ENCODE peak calls at places on chromosomes 16 and 17, in six cellular contexts. One of them, this sample, is unnamed.

GRCh38 chr17:49715221-49715620 is 7.5 kb upstream of the SLC35B1 start:
- DNase-seq in Peyer's patch: no peak
- DNase-seq in heart left ventricle: no peak
- DNase-seq in K562: no peak
- DNase-seq in neuronal stem cell: no peak
- DNase-seq in endodermal cell: no peak
- DNase-seq in this sample: no peak

GRCh38 chr17:1252203-1252608 is 18.0 kb upstream of the BHLHA9 start:
- DNase-seq in Peyer's patch: no peak
- DNase-seq in heart left ventricle: peak
- DNase-seq in K562: no peak
- DNase-seq in neuronal stem cell: no peak
- DNase-seq in endodermal cell: no peak
- DNase-seq in this sample: no peak

GRCh38 chr16:79050063-79050462 is 550.5 kb downstream of the MAF start:
- DNase-seq in Peyer's patch: no peak
- DNase-seq in heart left ventricle: no peak
- DNase-seq in K562: no peak
- DNase-seq in neuronal stem cell: no peak
- DNase-seq in endodermal cell: no peak
- DNase-seq in this sample: no peak

GRCh38 chr16:58009856-58010416 is 8.7 kb downstream of the USB1 start:
- DNase-seq in Peyer's patch: no peak
- DNase-seq in heart left ventricle: peak
- DNase-seq in K562: no peak
- DNase-seq in neuronal stem cell: no peak
- DNase-seq in endodermal cell: peak
- DNase-seq in this sample: no peak

GRCh38 chr16:58306327-58306726 is 11.5 kb upstream of the PRSS54 start:
- DNase-seq in Peyer's patch: peak
- DNase-seq in heart left ventricle: no peak
- DNase-seq in K562: no peak
- DNase-seq in neuronal stem cell: no peak
- DNase-seq in endodermal cell: peak
- DNase-seq in this sample: peak

GRCh38 chr17:4947411-4948165 is 742 bp downstream of the PFN1 start:
- DNase-seq in Peyer's patch: peak
- DNase-seq in heart left ventricle: peak
- DNase-seq in K562: peak
- DNase-seq in neuronal stem cell: peak
- DNase-seq in endodermal cell: peak
- DNase-seq in this sample: peak

GRCh38 chr16:82653550-82654511 is 27.1 kb downstream of the CDH13 start:
- DNase-seq in Peyer's patch: peak
- DNase-seq in heart left ventricle: no peak
- DNase-seq in K562: no peak
- DNase-seq in neuronal stem cell: no peak
- DNase-seq in endodermal cell: no peak
- DNase-seq in this sample: no peak

GRCh38 chr16:58615280-58615679 is 14.3 kb downstream of the CNOT1 start:
- DNase-seq in Peyer's patch: no peak
- DNase-seq in heart left ventricle: no peak
- DNase-seq in K562: no peak
- DNase-seq in neuronal stem cell: no peak
- DNase-seq in endodermal cell: no peak
- DNase-seq in this sample: no peak

GRCh38 chr17:79617740-79618382 is 7.0 kb upstream of the RBFOX3 start:
- DNase-seq in Peyer's patch: no peak
- DNase-seq in heart left ventricle: peak
- DNase-seq in K562: no peak
- DNase-seq in neuronal stem cell: no peak
- DNase-seq in endodermal cell: peak
- DNase-seq in this sample: no peak

GRCh38 chr17:3529817-3530741 is 27.5 kb downstream of the TRPV3 start:
- DNase-seq in Peyer's patch: no peak
- DNase-seq in heart left ventricle: peak
- DNase-seq in K562: no peak
- DNase-seq in neuronal stem cell: peak
- DNase-seq in endodermal cell: peak
- DNase-seq in this sample: no peak

GRCh38 chr17:50199651-50200446 is 1.6 kb downstream of the COL1A1 start:
- DNase-seq in Peyer's patch: peak
- DNase-seq in heart left ventricle: peak
- DNase-seq in K562: peak
- DNase-seq in neuronal stem cell: peak
- DNase-seq in endodermal cell: peak
- DNase-seq in this sample: peak

GRCh38 chr16:69190598-69190997 is 3.6 kb downstream of the SNTB2 start:
- DNase-seq in Peyer's patch: no peak
- DNase-seq in heart left ventricle: no peak
- DNase-seq in K562: no peak
- DNase-seq in neuronal stem cell: no peak
- DNase-seq in endodermal cell: no peak
- DNase-seq in this sample: no peak

GRCh38 chr16:4384497-4384896 is 12.8 kb downstream of the VASN start:
- DNase-seq in Peyer's patch: no peak
- DNase-seq in heart left ventricle: peak
- DNase-seq in K562: peak
- DNase-seq in neuronal stem cell: no peak
- DNase-seq in endodermal cell: no peak
- DNase-seq in this sample: no peak

GRCh38 chr17:1298616-1299015 is 19.2 kb downstream of the TRARG1 start:
- DNase-seq in Peyer's patch: no peak
- DNase-seq in heart left ventricle: no peak
- DNase-seq in K562: peak
- DNase-seq in neuronal stem cell: no peak
- DNase-seq in endodermal cell: peak
- DNase-seq in this sample: no peak

GRCh38 chr16:53502331-53503269 is at the start of gene AKTIP:
- DNase-seq in Peyer's patch: peak
- DNase-seq in heart left ventricle: no peak
- DNase-seq in K562: peak
- DNase-seq in neuronal stem cell: peak
- DNase-seq in endodermal cell: peak
- DNase-seq in this sample: peak

GRCh38 chr17:54172654-54173316 is 350.1 kb downstream of the KIF2B start:
- DNase-seq in Peyer's patch: no peak
- DNase-seq in heart left ventricle: no peak
- DNase-seq in K562: no peak
- DNase-seq in neuronal stem cell: no peak
- DNase-seq in endodermal cell: peak
- DNase-seq in this sample: no peak

GRCh38 chr16:30958164-30959083 is 870 bp downstream of the SETD1A start:
- DNase-seq in Peyer's patch: peak
- DNase-seq in heart left ventricle: peak
- DNase-seq in K562: peak
- DNase-seq in neuronal stem cell: peak
- DNase-seq in endodermal cell: peak
- DNase-seq in this sample: peak

GRCh38 chr17:17401271-17401781 is 75.5 kb upstream of the MED9 start:
- DNase-seq in Peyer's patch: no peak
- DNase-seq in heart left ventricle: no peak
- DNase-seq in K562: peak
- DNase-seq in neuronal stem cell: no peak
- DNase-seq in endodermal cell: peak
- DNase-seq in this sample: no peak

GRCh38 chr17:62827722-62828498 is 19.8 kb upstream of the MARCHF10 start:
- DNase-seq in Peyer's patch: no peak
- DNase-seq in heart left ventricle: no peak
- DNase-seq in K562: no peak
- DNase-seq in neuronal stem cell: no peak
- DNase-seq in endodermal cell: no peak
- DNase-seq in this sample: no peak

GRCh38 chr17:8020251-8020650 is 17.8 kb downstream of the GUCY2D start:
- DNase-seq in Peyer's patch: no peak
- DNase-seq in heart left ventricle: no peak
- DNase-seq in K562: no peak
- DNase-seq in neuronal stem cell: no peak
- DNase-seq in endodermal cell: no peak
- DNase-seq in this sample: no peak

GRCh38 chr16:57799619-57800212 is 2.6 kb downstream of the KIFC3 start:
- DNase-seq in Peyer's patch: no peak
- DNase-seq in heart left ventricle: no peak
- DNase-seq in K562: no peak
- DNase-seq in neuronal stem cell: no peak
- DNase-seq in endodermal cell: peak
- DNase-seq in this sample: no peak

GRCh38 chr17:27318228-27318627 is 24.3 kb downstream of the WSB1 start:
- DNase-seq in Peyer's patch: no peak
- DNase-seq in heart left ventricle: no peak
- DNase-seq in K562: no peak
- DNase-seq in neuronal stem cell: no peak
- DNase-seq in endodermal cell: no peak
- DNase-seq in this sample: no peak

GRCh38 chr16:19499481-19499880 is 22.4 kb downstream of the GDE1 start:
- DNase-seq in Peyer's patch: no peak
- DNase-seq in heart left ventricle: no peak
- DNase-seq in K562: no peak
- DNase-seq in neuronal stem cell: no peak
- DNase-seq in endodermal cell: peak
- DNase-seq in this sample: no peak

GRCh38 chr17:43546317-43547188 is at the start of gene ETV4:
- DNase-seq in Peyer's patch: peak
- DNase-seq in heart left ventricle: peak
- DNase-seq in K562: peak
- DNase-seq in neuronal stem cell: peak
- DNase-seq in endodermal cell: peak
- DNase-seq in this sample: peak

GRCh38 chr17:46020023-46020735 is 21.1 kb downstream of the STH start:
- DNase-seq in Peyer's patch: peak
- DNase-seq in heart left ventricle: no peak
- DNase-seq in K562: no peak
- DNase-seq in neuronal stem cell: no peak
- DNase-seq in endodermal cell: no peak
- DNase-seq in this sample: no peak

GRCh38 chr16:11326084-11326736 is 19.0 kb upstream of the RMI2 start:
- DNase-seq in Peyer's patch: no peak
- DNase-seq in heart left ventricle: no peak
- DNase-seq in K562: no peak
- DNase-seq in neuronal stem cell: no peak
- DNase-seq in endodermal cell: peak
- DNase-seq in this sample: no peak

GRCh38 chr16:11326737-11327276 is 18.5 kb upstream of the RMI2 start:
- DNase-seq in Peyer's patch: no peak
- DNase-seq in heart left ventricle: no peak
- DNase-seq in K562: no peak
- DNase-seq in neuronal stem cell: no peak
- DNase-seq in endodermal cell: no peak
- DNase-seq in this sample: no peak

GRCh38 chr16:11328172-11329079 is 16.8 kb upstream of the RMI2 start:
- DNase-seq in Peyer's patch: peak
- DNase-seq in heart left ventricle: peak
- DNase-seq in K562: no peak
- DNase-seq in neuronal stem cell: peak
- DNase-seq in endodermal cell: peak
- DNase-seq in this sample: peak

GRCh38 chr16:11329080-11329491 is 16.2 kb upstream of the RMI2 start:
- DNase-seq in Peyer's patch: peak
- DNase-seq in heart left ventricle: no peak
- DNase-seq in K562: no peak
- DNase-seq in neuronal stem cell: no peak
- DNase-seq in endodermal cell: peak
- DNase-seq in this sample: no peak

GRCh38 chr16:11327277-11328171 is 17.7 kb upstream of the RMI2 start:
- DNase-seq in Peyer's patch: peak
- DNase-seq in heart left ventricle: no peak
- DNase-seq in K562: no peak
- DNase-seq in neuronal stem cell: no peak
- DNase-seq in endodermal cell: peak
- DNase-seq in this sample: no peak
- H3K27ac ChIP-seq in Peyer's patch: peak
- H3K27ac ChIP-seq in heart left ventricle: no peak
- H3K27ac ChIP-seq in K562: no peak
- H3K27ac ChIP-seq in neuronal stem cell: no peak
- H3K27ac ChIP-seq in endodermal cell: no peak
- H3K27ac ChIP-seq in this sample: peak

DNA sequence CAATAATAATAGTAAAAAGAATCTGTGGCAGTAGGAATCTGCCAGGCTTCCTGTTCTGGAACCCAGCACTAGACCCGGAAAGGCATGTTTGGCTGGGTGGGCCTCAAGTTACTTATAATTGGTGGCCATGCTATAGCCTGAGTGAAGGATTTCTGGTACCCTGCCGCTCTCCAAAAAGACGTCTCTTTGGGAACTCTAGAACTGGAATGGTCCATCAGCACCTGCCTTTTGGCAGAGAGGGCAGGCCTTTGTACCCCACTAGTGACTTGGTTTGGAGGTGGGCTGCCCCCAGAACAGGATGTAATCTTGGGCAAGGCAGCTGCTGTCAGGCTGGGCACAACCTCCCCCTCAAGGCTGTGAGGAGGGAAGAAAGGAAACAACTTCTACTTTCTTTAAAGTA is 29.3 kb upstream of the ST6GALNAC1 start:
- DNase-seq in Peyer's patch: no peak
- DNase-seq in heart left ventricle: no peak
- DNase-seq in K562: no peak
- DNase-seq in neuronal stem cell: no peak
- DNase-seq in endodermal cell: no peak
- DNase-seq in this sample: no peak
- H3K27ac ChIP-seq in Peyer's patch: no peak
- H3K27ac ChIP-seq in heart left ventricle: no peak
- H3K27ac ChIP-seq in K562: no peak
- H3K27ac ChIP-seq in neuronal stem cell: no peak
- H3K27ac ChIP-seq in endodermal cell: no peak
- H3K27ac ChIP-seq in this sample: peak

GRCh38 chr17:73782231-73782630 is 138.0 kb upstream of the SDK2 start:
- DNase-seq in Peyer's patch: no peak
- DNase-seq in heart left ventricle: no peak
- DNase-seq in K562: no peak
- DNase-seq in neuronal stem cell: no peak
- DNase-seq in endodermal cell: no peak
- DNase-seq in this sample: no peak
- H3K27ac ChIP-seq in Peyer's patch: no peak
- H3K27ac ChIP-seq in heart left ventricle: no peak
- H3K27ac ChIP-seq in K562: no peak
- H3K27ac ChIP-seq in neuronal stem cell: no peak
- H3K27ac ChIP-seq in endodermal cell: no peak
- H3K27ac ChIP-seq in this sample: no peak

DNA sequence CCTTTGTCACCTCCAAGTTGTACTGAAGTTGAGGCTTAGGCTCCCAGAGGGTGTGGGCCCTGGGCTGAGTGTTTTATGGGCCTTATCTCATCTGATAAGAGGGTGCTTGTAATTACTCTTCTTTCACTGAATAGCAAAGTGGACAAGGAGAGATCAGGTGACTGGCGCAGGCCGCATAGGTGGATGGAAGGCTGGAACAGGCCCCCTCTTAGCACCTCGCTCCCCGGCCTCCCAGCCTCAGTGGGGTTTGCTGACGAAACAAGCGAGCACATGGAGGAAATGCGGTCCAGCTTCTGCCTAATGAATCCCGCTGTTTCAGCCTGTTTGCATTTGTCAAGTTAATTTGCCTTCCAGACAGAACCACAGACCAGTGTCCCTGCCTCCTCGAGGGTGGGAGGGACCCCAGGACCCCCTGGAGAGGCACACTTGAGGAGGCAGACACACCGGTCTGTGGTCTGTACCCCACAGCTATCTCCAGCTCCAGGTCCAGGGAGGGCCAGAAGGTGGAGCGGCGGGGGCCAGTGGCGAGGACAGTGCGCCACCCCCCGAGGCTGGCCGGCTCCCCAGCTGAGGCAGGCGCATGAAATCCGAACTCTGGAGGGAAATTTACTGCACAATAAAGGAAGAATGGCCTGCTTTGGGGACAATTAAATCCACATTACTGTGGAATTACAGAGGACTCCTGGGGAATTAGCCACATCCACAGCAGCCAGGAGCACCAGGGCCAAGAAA is 123.4 kb downstream of the NTN1 start:
- DNase-seq in Peyer's patch: no peak
- DNase-seq in heart left ventricle: no peak
- DNase-seq in K562: no peak
- DNase-seq in neuronal stem cell: no peak
- DNase-seq in endodermal cell: peak
- DNase-seq in this sample: no peak
- H3K27ac ChIP-seq in Peyer's patch: no peak
- H3K27ac ChIP-seq in heart left ventricle: no peak
- H3K27ac ChIP-seq in K562: no peak
- H3K27ac ChIP-seq in neuronal stem cell: no peak
- H3K27ac ChIP-seq in endodermal cell: no peak
- H3K27ac ChIP-seq in this sample: no peak